ENCODE peak calls at places on chromosomes 13 and 19, in seven cellular contexts. S is ascending aorta; L is T-helper 2 cell; E is Calu3; Z is A549; N is effector CD4-positive, alpha-beta T cell; G is HEK293T. T is an unnamed sample.

GRCh38 chr19:40553885-40554857 is 22.5 kb upstream of the SHKBP1 start:
- DNase-seq in S (no peak), L (no peak), E (peak; percentile 11), Z (no peak), N (no peak), G (no peak), T (no peak)

GRCh38 chr13:48258430-48258829 is 25.4 kb downstream of the ITM2B start:
- DNase-seq in S (no peak), L (no peak), E (no peak), Z (no peak), N (no peak), G (no peak), T (no peak)

GRCh38 chr19:1422360-1422759 is 15.0 kb downstream of the DAZAP1 start:
- DNase-seq in S (no peak), L (no peak), E (no peak), Z (no peak), N (no peak), G (no peak), T (no peak)

GRCh38 chr19:16340092-16340491 is 15.5 kb downstream of the KLF2 start:
- DNase-seq in S (no peak), L (no peak), E (no peak), Z (peak; percentile 39), N (no peak), G (no peak), T (no peak)

GRCh38 chr13:28423010-28423409 is 71.9 kb downstream of the FLT1 start:
- DNase-seq in S (peak; percentile 69), L (no peak), E (no peak), Z (no peak), N (no peak), G (no peak), T (no peak)

GRCh38 chr13:37811441-37811840 is 58.1 kb downstream of the TRPC4 start:
- DNase-seq in S (no peak), L (no peak), E (no peak), Z (no peak), N (no peak), G (no peak), T (no peak)

GRCh38 chr19:3556978-3557460 is 367 bp downstream of the MFSD12 start:
- DNase-seq in S (no peak), L (peak; percentile 49), E (peak; percentile 67), Z (no peak), N (peak; percentile 70), G (no peak), T (peak; percentile 47)

GRCh38 chr19:18889949-18890745 is 5.8 kb downstream of the CERS1 start:
- DNase-seq in S (no peak), L (no peak), E (no peak), Z (no peak), N (no peak), G (no peak), T (no peak)

GRCh38 chr13:35961002-35961401 is 170.2 kb downstream of the DCLK1 start:
- DNase-seq in S (no peak), L (no peak), E (no peak), Z (no peak), N (no peak), G (no peak), T (no peak)

GRCh38 chr13:26721251-26721939 is 39.2 kb downstream of the GPR12 start:
- DNase-seq in S (peak; percentile 66), L (no peak), E (no peak), Z (peak; percentile 1), N (no peak), G (no peak), T (peak; percentile 85)

GRCh38 chr19:10625762-10626138 is 397 bp downstream of the SLC44A2 start:
- DNase-seq in S (no peak), L (no peak), E (no peak), Z (no peak), N (no peak), G (no peak), T (no peak)

GRCh38 chr19:2494447-2495129 is 18.7 kb downstream of the GADD45B start:
- DNase-seq in S (peak; percentile 95), L (peak; percentile 45), E (peak; percentile 33), Z (peak; percentile 62), N (peak; percentile 59), G (no peak), T (peak; percentile 63)

GRCh38 chr19:40264314-40265054 is 20.7 kb downstream of the AKT2 start:
- DNase-seq in S (no peak), L (no peak), E (no peak), Z (no peak), N (no peak), G (no peak), T (no peak)

GRCh38 chr13:111506131-111506530 is 185.7 kb downstream of the TEX29 start:
- DNase-seq in S (no peak), L (no peak), E (no peak), Z (no peak), N (no peak), G (no peak), T (peak; percentile 4)

GRCh38 chr13:52845334-52845761 is 3.1 kb downstream of the PCDH8 start:
- DNase-seq in S (no peak), L (no peak), E (no peak), Z (no peak), N (no peak), G (peak; percentile 40), T (peak; percentile 34)

GRCh38 chr19:54481326-54481930 is 8.3 kb upstream of the CDC42EP5 start:
- DNase-seq in S (no peak), L (no peak), E (peak; percentile 62), Z (peak; percentile 67), N (peak; percentile 35), G (peak; percentile 65), T (no peak)

GRCh38 chr13:93977986-93978385 is 501.5 kb downstream of the DCT start:
- DNase-seq in S (no peak), L (no peak), E (no peak), Z (no peak), N (no peak), G (no peak), T (no peak)

GRCh38 chr13:73465629-73465974 is 406.8 kb downstream of the KLF5 start:
- DNase-seq in S (no peak), L (no peak), E (peak; percentile 13), Z (peak; percentile 60), N (no peak), G (no peak), T (no peak)

GRCh38 chr19:56252699-56253422 is 19.7 kb upstream of the EDDM13 start:
- DNase-seq in S (peak; percentile 64), L (peak; percentile 44), E (peak; percentile 91), Z (peak; percentile 87), N (peak; percentile 46), G (peak; percentile 77), T (peak; percentile 95)

GRCh38 chr13:89061821-89062220 is 1390.7 kb downstream of the SLITRK5 start:
- DNase-seq in S (no peak), L (no peak), E (no peak), Z (no peak), N (no peak), G (no peak), T (no peak)

GRCh38 chr19:3443840-3444694 is 36.3 kb downstream of the SMIM24 start:
- DNase-seq in S (no peak), L (no peak), E (no peak), Z (no peak), N (no peak), G (no peak), T (no peak)

GRCh38 chr19:44725251-44725650 is 23.3 kb upstream of the BCL3 start:
- DNase-seq in S (no peak), L (no peak), E (peak; percentile 79), Z (peak; percentile 91), N (no peak), G (no peak), T (no peak)

GRCh38 chr13:30832845-30833332 is 73.2 kb upstream of the MEDAG start:
- DNase-seq in S (peak; percentile 70), L (no peak), E (peak; percentile 92), Z (peak; percentile 42), N (no peak), G (peak; percentile 84), T (no peak)

GRCh38 chr19:45670670-45671453 is 2.8 kb downstream of the GIPR start:
- DNase-seq in S (no peak), L (peak; percentile 46), E (peak; percentile 84), Z (peak; percentile 97), N (no peak), G (peak; percentile 100), T (no peak)

GRCh38 chr19:31810536-31811109 is 461.4 kb upstream of the TSHZ3 start:
- DNase-seq in S (no peak), L (no peak), E (no peak), Z (no peak), N (no peak), G (no peak), T (no peak)

GRCh38 chr19:16581145-16581970 is 9.1 kb upstream of the SLC35E1 start:
- DNase-seq in S (no peak), L (no peak), E (no peak), Z (no peak), N (no peak), G (no peak), T (no peak)

GRCh38 chr13:98103942-98104880 is 38.7 kb upstream of the FARP1 start:
- DNase-seq in S (no peak), L (no peak), E (no peak), Z (peak; percentile 43), N (no peak), G (no peak), T (no peak)

GRCh38 chr13:101346161-101346560 is 70.1 kb downstream of the NALCN start:
- DNase-seq in S (no peak), L (no peak), E (no peak), Z (no peak), N (no peak), G (no peak), T (no peak)

GRCh38 chr13:112733112-112733511 is 43.3 kb downstream of the ATP11A start:
- DNase-seq in S (no peak), L (no peak), E (no peak), Z (no peak), N (no peak), G (no peak), T (no peak)

GRCh38 chr19:38845374-38846024 is 4.3 kb downstream of the HNRNPL start:
- DNase-seq in S (no peak), L (no peak), E (no peak), Z (no peak), N (no peak), G (no peak), T (no peak)

GRCh38 chr19:3536429-3537100 is 2.4 kb upstream of the TEKTIP1 start:
- DNase-seq in S (no peak), L (no peak), E (no peak), Z (no peak), N (no peak), G (no peak), T (no peak)

GRCh38 chr13:107222619-107223018 is 654.7 kb upstream of the ARGLU1 start:
- DNase-seq in S (no peak), L (no peak), E (no peak), Z (no peak), N (no peak), G (no peak), T (no peak)

GRCh38 chr19:3984584-3984907 is 717 bp downstream of the EEF2 start:
- DNase-seq in S (no peak), L (no peak), E (no peak), Z (no peak), N (no peak), G (no peak), T (no peak)

GRCh38 chr13:46359731-46360130 is 27.3 kb downstream of the RUBCNL start:
- DNase-seq in S (no peak), L (no peak), E (no peak), Z (peak; percentile 14), N (no peak), G (no peak), T (no peak)

GRCh38 chr13:97194473-97194872 is 27.7 kb upstream of the MBNL2 start:
- DNase-seq in S (no peak), L (no peak), E (peak; percentile 54), Z (no peak), N (no peak), G (no peak), T (no peak)